ENCODE peak calls at places on chromosomes 12 and 14, in eight cellular contexts. One of them, this sample, is unnamed.

GRCh38 chr12:23880988-23881387 is 68.5 kb downstream of the SOX5 start:
- DNase-seq in neural progenitor cell: no peak
- DNase-seq in mucosa of descending colon: no peak
- DNase-seq in heart right ventricle: no peak
- DNase-seq in trophoblast cell: no peak
- DNase-seq in HepG2: no peak
- DNase-seq in fibroblast of lung: no peak
- DNase-seq in lower lobe of right lung: no peak
- DNase-seq in this sample: no peak

GRCh38 chr14:92959761-92960680 is 37.1 kb downstream of the CHGA start:
- DNase-seq in HepG2: no peak
- DNase-seq in mucosa of descending colon: peak; percentile 32
- DNase-seq in neural progenitor cell: no peak
- DNase-seq in fibroblast of lung: no peak
- DNase-seq in lower lobe of right lung: no peak
- DNase-seq in heart right ventricle: no peak
- DNase-seq in trophoblast cell: no peak
- DNase-seq in this sample: no peak

GRCh38 chr14:32190713-32191112 is 11.1 kb upstream of the RNU6-7 start:
- DNase-seq in mucosa of descending colon: no peak
- DNase-seq in fibroblast of lung: peak; percentile 42
- DNase-seq in lower lobe of right lung: no peak
- DNase-seq in HepG2: no peak
- DNase-seq in trophoblast cell: peak; percentile 35
- DNase-seq in neural progenitor cell: no peak
- DNase-seq in heart right ventricle: no peak
- DNase-seq in this sample: no peak

GRCh38 chr14:59900536-59900935 is 19.4 kb upstream of the LRRC9 start:
- DNase-seq in lower lobe of right lung: no peak
- DNase-seq in mucosa of descending colon: no peak
- DNase-seq in HepG2: no peak
- DNase-seq in trophoblast cell: no peak
- DNase-seq in heart right ventricle: no peak
- DNase-seq in fibroblast of lung: no peak
- DNase-seq in neural progenitor cell: no peak
- DNase-seq in this sample: no peak

GRCh38 chr12:29796823-29797263 is 13.1 kb upstream of the TMTC1 start:
- DNase-seq in HepG2: no peak
- DNase-seq in trophoblast cell: peak; percentile 11
- DNase-seq in fibroblast of lung: peak; percentile 93
- DNase-seq in neural progenitor cell: peak; percentile 55
- DNase-seq in mucosa of descending colon: no peak
- DNase-seq in lower lobe of right lung: no peak
- DNase-seq in heart right ventricle: no peak
- DNase-seq in this sample: no peak

GRCh38 chr12:108337235-108338223 is 1.6 kb downstream of the CMKLR1 start:
- DNase-seq in trophoblast cell: peak; percentile 75
- DNase-seq in heart right ventricle: no peak
- DNase-seq in HepG2: peak; percentile 26
- DNase-seq in neural progenitor cell: peak; percentile 53
- DNase-seq in lower lobe of right lung: no peak
- DNase-seq in mucosa of descending colon: no peak
- DNase-seq in fibroblast of lung: peak; percentile 6
- DNase-seq in this sample: no peak

GRCh38 chr12:62332598-62332997 is 72.4 kb downstream of the USP15 start:
- DNase-seq in trophoblast cell: no peak
- DNase-seq in mucosa of descending colon: no peak
- DNase-seq in lower lobe of right lung: no peak
- DNase-seq in fibroblast of lung: peak; percentile 85
- DNase-seq in heart right ventricle: no peak
- DNase-seq in neural progenitor cell: no peak
- DNase-seq in HepG2: no peak
- DNase-seq in this sample: no peak

GRCh38 chr12:3553681-3554546 is 62.9 kb downstream of the PRMT8 start:
- DNase-seq in mucosa of descending colon: no peak
- DNase-seq in lower lobe of right lung: no peak
- DNase-seq in trophoblast cell: no peak
- DNase-seq in neural progenitor cell: peak; percentile 38
- DNase-seq in heart right ventricle: no peak
- DNase-seq in fibroblast of lung: no peak
- DNase-seq in HepG2: no peak
- DNase-seq in this sample: no peak

GRCh38 chr12:49536526-49537195 is 2.2 kb upstream of the KCNH3 start:
- DNase-seq in HepG2: no peak
- DNase-seq in heart right ventricle: no peak
- DNase-seq in neural progenitor cell: no peak
- DNase-seq in trophoblast cell: no peak
- DNase-seq in lower lobe of right lung: no peak
- DNase-seq in fibroblast of lung: no peak
- DNase-seq in mucosa of descending colon: no peak
- DNase-seq in this sample: no peak

GRCh38 chr12:6961695-6962284 is 8.7 kb downstream of the PHB2 start:
- DNase-seq in lower lobe of right lung: peak; percentile 88
- DNase-seq in trophoblast cell: peak; percentile 69
- DNase-seq in heart right ventricle: peak; percentile 61
- DNase-seq in fibroblast of lung: peak; percentile 81
- DNase-seq in neural progenitor cell: peak; percentile 89
- DNase-seq in HepG2: peak; percentile 81
- DNase-seq in mucosa of descending colon: peak; percentile 91
- DNase-seq in this sample: peak; percentile 81

GRCh38 chr12:87981495-87981894 is 47.7 kb downstream of the C12orf50 start:
- DNase-seq in neural progenitor cell: no peak
- DNase-seq in mucosa of descending colon: no peak
- DNase-seq in fibroblast of lung: peak; percentile 85
- DNase-seq in trophoblast cell: no peak
- DNase-seq in HepG2: no peak
- DNase-seq in lower lobe of right lung: no peak
- DNase-seq in heart right ventricle: no peak
- DNase-seq in this sample: no peak

GRCh38 chr14:52063107-52063506 is 5.8 kb downstream of the NID2 start:
- DNase-seq in lower lobe of right lung: no peak
- DNase-seq in neural progenitor cell: no peak
- DNase-seq in heart right ventricle: no peak
- DNase-seq in mucosa of descending colon: no peak
- DNase-seq in HepG2: no peak
- DNase-seq in fibroblast of lung: peak; percentile 36
- DNase-seq in trophoblast cell: no peak
- DNase-seq in this sample: peak; percentile 61
- H3K4me1 ChIP-seq in lower lobe of right lung: peaks cover 45% of the 10 kb centered on the region
- H3K4me1 ChIP-seq in neural progenitor cell: peaks cover 14% of the 10 kb centered on the region
- H3K4me1 ChIP-seq in heart right ventricle: peaks cover 16% of the 10 kb centered on the region
- H3K4me1 ChIP-seq in mucosa of descending colon: peaks cover 12% of the 10 kb centered on the region
- H3K4me1 ChIP-seq in HepG2: peaks cover 2% of the 10 kb centered on the region
- H3K4me1 ChIP-seq in fibroblast of lung: peaks cover 27% of the 10 kb centered on the region
- H3K4me1 ChIP-seq in trophoblast cell: peaks cover 12% of the 10 kb centered on the region
- H3K4me1 ChIP-seq in this sample: peaks cover 54% of the 10 kb centered on the region

DNA sequence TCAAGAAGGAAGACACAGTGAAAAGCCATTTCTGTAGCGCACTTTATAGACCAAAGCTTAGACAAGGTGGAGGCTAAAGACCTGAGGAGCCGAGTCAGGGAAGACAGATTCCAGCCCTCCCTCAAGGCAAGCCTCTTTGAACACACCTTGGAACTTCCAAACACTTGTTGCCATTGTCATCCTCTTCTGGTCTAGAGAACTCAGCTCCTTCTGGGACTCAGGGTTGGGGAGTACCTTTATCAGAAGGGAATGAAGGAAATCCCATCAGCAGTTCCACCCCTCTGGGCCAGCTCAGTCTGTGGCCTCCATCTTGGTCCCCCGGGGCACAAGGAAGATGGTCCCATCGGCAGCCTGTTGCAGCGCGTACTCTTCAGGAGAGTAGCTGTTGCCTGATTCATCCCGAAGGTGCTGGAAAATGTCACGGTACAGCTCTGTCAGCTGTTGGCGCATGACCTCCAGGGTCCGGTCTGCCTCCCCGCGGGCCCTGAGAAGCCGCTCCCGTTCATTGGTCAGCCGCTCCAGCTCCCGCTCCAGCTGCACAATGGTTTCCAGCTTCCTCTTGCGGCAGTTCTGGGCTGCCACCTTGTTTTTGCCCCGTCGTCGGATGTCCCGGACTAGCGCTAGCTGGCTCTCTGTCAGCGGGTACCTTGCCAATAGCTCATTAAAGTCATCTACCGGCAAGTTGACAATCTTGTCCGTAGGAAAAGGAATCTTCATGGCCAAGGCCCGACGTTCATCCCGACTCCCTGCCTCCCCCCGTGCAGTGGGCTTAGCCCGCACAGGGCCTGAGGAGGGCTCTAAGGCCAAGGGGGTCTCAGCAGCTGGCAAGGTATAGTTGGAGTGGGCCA is 8.5 kb downstream of the NFE2 start:
- DNase-seq in heart right ventricle: no peak
- DNase-seq in mucosa of descending colon: no peak
- DNase-seq in neural progenitor cell: no peak
- DNase-seq in HepG2: no peak
- DNase-seq in fibroblast of lung: no peak
- DNase-seq in lower lobe of right lung: no peak
- DNase-seq in trophoblast cell: no peak
- DNase-seq in this sample: no peak
- H3K4me1 ChIP-seq in heart right ventricle: no peaks in the 10 kb centered on the region
- H3K4me1 ChIP-seq in mucosa of descending colon: peaks cover 15% of the 10 kb centered on the region
- H3K4me1 ChIP-seq in neural progenitor cell: no peaks in the 10 kb centered on the region
- H3K4me1 ChIP-seq in HepG2: peaks cover 39% of the 10 kb centered on the region
- H3K4me1 ChIP-seq in fibroblast of lung: no peaks in the 10 kb centered on the region
- H3K4me1 ChIP-seq in lower lobe of right lung: peaks cover 15% of the 10 kb centered on the region
- H3K4me1 ChIP-seq in trophoblast cell: no peaks in the 10 kb centered on the region
- H3K4me1 ChIP-seq in this sample: peaks cover 18% of the 10 kb centered on the region

GRCh38 chr12:57940915-57941164 is 527 bp upstream of the ATP23 start:
- DNase-seq in mucosa of descending colon: no peak
- DNase-seq in fibroblast of lung: no peak
- DNase-seq in HepG2: no peak
- DNase-seq in trophoblast cell: no peak
- DNase-seq in neural progenitor cell: no peak
- DNase-seq in lower lobe of right lung: no peak
- DNase-seq in heart right ventricle: no peak
- DNase-seq in this sample: no peak

GRCh38 chr12:57939291-57939690 is 2.1 kb upstream of the ATP23 start:
- DNase-seq in mucosa of descending colon: no peak
- DNase-seq in heart right ventricle: no peak
- DNase-seq in trophoblast cell: no peak
- DNase-seq in lower lobe of right lung: no peak
- DNase-seq in HepG2: no peak
- DNase-seq in fibroblast of lung: no peak
- DNase-seq in neural progenitor cell: no peak
- DNase-seq in this sample: no peak

GRCh38 chr12:57941165-57941894 is at the start of gene ATP23:
- DNase-seq in fibroblast of lung: peak; percentile 86
- DNase-seq in mucosa of descending colon: peak; percentile 95
- DNase-seq in lower lobe of right lung: peak; percentile 95
- DNase-seq in heart right ventricle: peak; percentile 87
- DNase-seq in trophoblast cell: peak; percentile 94
- DNase-seq in neural progenitor cell: peak; percentile 89
- DNase-seq in HepG2: peak; percentile 84
- DNase-seq in this sample: peak; percentile 93

GRCh38 chr12:57943438-57944080 is 2.2 kb downstream of the ATP23 start:
- DNase-seq in trophoblast cell: no peak
- DNase-seq in fibroblast of lung: no peak
- DNase-seq in neural progenitor cell: no peak
- DNase-seq in mucosa of descending colon: no peak
- DNase-seq in lower lobe of right lung: no peak
- DNase-seq in HepG2: no peak
- DNase-seq in heart right ventricle: no peak
- DNase-seq in this sample: no peak

DNA sequence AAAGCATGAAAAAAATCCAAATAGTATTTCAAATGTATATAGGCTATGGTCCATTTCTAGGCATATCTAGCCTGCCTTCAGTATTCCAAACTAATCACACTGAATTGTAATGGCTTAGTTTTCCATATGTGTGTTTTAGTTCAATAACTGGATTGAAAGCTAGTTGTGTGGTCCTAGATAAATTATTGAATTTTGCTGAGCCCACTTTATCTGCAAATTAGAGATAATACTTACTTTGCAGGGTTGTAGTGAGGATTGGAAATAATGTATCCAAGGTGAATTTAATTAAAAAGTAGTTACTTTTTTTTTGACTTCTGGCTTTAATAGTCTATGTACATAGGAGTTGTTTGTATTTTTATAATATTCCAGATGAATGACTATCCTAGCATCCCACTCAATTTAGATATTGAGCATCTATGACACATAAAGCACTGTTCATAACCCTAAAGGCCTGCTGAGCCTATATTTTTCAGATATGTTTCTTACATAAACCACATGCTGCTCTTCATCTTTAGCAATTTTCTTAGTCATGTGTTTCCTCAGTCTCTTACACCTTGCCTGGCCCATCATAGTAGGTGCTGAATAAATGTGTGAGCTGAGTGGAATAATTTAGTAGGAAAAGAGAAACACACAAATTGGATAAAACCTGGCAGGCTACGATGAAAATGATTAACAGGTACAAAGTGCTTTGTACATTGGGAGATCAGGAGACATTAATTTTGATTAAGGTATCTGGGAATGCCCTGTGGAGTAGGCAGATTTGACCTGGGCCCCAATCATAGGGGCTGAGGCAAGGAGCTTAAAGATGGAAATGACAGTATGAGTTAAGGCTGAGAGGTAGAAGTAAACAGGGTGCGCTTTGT is 1.1 kb upstream of the ATP23 start:
- DNase-seq in neural progenitor cell: no peak
- DNase-seq in lower lobe of right lung: no peak
- DNase-seq in HepG2: no peak
- DNase-seq in heart right ventricle: no peak
- DNase-seq in trophoblast cell: no peak
- DNase-seq in mucosa of descending colon: no peak
- DNase-seq in fibroblast of lung: no peak
- DNase-seq in this sample: no peak
- H3K4me1 ChIP-seq in neural progenitor cell: peaks cover 5% of the 10 kb centered on the region
- H3K4me1 ChIP-seq in lower lobe of right lung: peaks cover 26% of the 10 kb centered on the region
- H3K4me1 ChIP-seq in HepG2: peaks cover 42% of the 10 kb centered on the region
- H3K4me1 ChIP-seq in heart right ventricle: peaks cover under 1% of the 10 kb centered on the region
- H3K4me1 ChIP-seq in trophoblast cell: no peaks in the 10 kb centered on the region
- H3K4me1 ChIP-seq in mucosa of descending colon: peaks cover 17% of the 10 kb centered on the region
- H3K4me1 ChIP-seq in fibroblast of lung: peaks cover 5% of the 10 kb centered on the region
- H3K4me1 ChIP-seq in this sample: peaks cover 13% of the 10 kb centered on the region

GRCh38 chr12:75782182-75782581 is 249.4 kb downstream of the PHLDA1 start:
- DNase-seq in fibroblast of lung: no peak
- DNase-seq in lower lobe of right lung: no peak
- DNase-seq in neural progenitor cell: no peak
- DNase-seq in trophoblast cell: no peak
- DNase-seq in mucosa of descending colon: no peak
- DNase-seq in HepG2: no peak
- DNase-seq in heart right ventricle: no peak
- DNase-seq in this sample: no peak

GRCh38 chr12:75786071-75786470 is 245.5 kb downstream of the PHLDA1 start:
- DNase-seq in neural progenitor cell: no peak
- DNase-seq in trophoblast cell: no peak
- DNase-seq in fibroblast of lung: no peak
- DNase-seq in lower lobe of right lung: no peak
- DNase-seq in HepG2: no peak
- DNase-seq in heart right ventricle: no peak
- DNase-seq in mucosa of descending colon: no peak
- DNase-seq in this sample: no peak

GRCh38 chr12:75784591-75784990 is 247.0 kb downstream of the PHLDA1 start:
- DNase-seq in neural progenitor cell: no peak
- DNase-seq in trophoblast cell: no peak
- DNase-seq in HepG2: peak; percentile 73
- DNase-seq in fibroblast of lung: no peak
- DNase-seq in heart right ventricle: peak; percentile 22
- DNase-seq in lower lobe of right lung: no peak
- DNase-seq in mucosa of descending colon: no peak
- DNase-seq in this sample: peak; percentile 97

GRCh38 chr12:75781532-75782046 is 250.0 kb downstream of the PHLDA1 start:
- DNase-seq in HepG2: no peak
- DNase-seq in mucosa of descending colon: no peak
- DNase-seq in neural progenitor cell: no peak
- DNase-seq in heart right ventricle: no peak
- DNase-seq in lower lobe of right lung: no peak
- DNase-seq in trophoblast cell: peak; percentile 93
- DNase-seq in fibroblast of lung: peak; percentile 79
- DNase-seq in this sample: peak; percentile 51

GRCh38 chr12:75783093-75783877 is 248.3 kb downstream of the PHLDA1 start:
- DNase-seq in mucosa of descending colon: no peak
- DNase-seq in neural progenitor cell: no peak
- DNase-seq in heart right ventricle: peak; percentile 10
- DNase-seq in HepG2: no peak
- DNase-seq in fibroblast of lung: peak; percentile 41
- DNase-seq in lower lobe of right lung: no peak
- DNase-seq in trophoblast cell: no peak
- DNase-seq in this sample: peak; percentile 89
- H3K4me1 ChIP-seq in mucosa of descending colon: no peaks in the 10 kb centered on the region
- H3K4me1 ChIP-seq in neural progenitor cell: peaks cover 9% of the 10 kb centered on the region
- H3K4me1 ChIP-seq in heart right ventricle: no peaks in the 10 kb centered on the region
- H3K4me1 ChIP-seq in HepG2: peaks cover 23% of the 10 kb centered on the region
- H3K4me1 ChIP-seq in fibroblast of lung: peaks cover 20% of the 10 kb centered on the region
- H3K4me1 ChIP-seq in lower lobe of right lung: no peaks in the 10 kb centered on the region
- H3K4me1 ChIP-seq in trophoblast cell: peaks cover 8% of the 10 kb centered on the region
- H3K4me1 ChIP-seq in this sample: peaks cover 58% of the 10 kb centered on the region

This sample was measured in thyroid gland.